ENCODE peak calls at places on chromosome 1, in nine cellular contexts. G is activated CD4-positive, alpha-beta memory T cell treated with anti-CD3 and anti-CD28 coated beads, Interleukin-2, amount 10 ng/mL, durations not matched to agents 7 days and 5 days; K is fibroblast of lung; L is stimulated activated CD4-positive, alpha-beta T cell treated with anti-CD3 and anti-CD28 coated beads, TNF-alpha, amount 100 ng/mL, for 24 hours; B is RPMI8226; P is ELR; A is fibroblast of the aortic adventitia; N is CD8-positive, alpha-beta memory T cell; R is stomach. Z is an unnamed sample.

GRCh38 chr1:67753776-67754525 is 69.0 kb downstream of the GADD45A start:
- DNase-seq in G (no peak), K (no peak), L (peak), B (no peak), P (no peak), A (no peak), N (no peak), R (no peak), Z (no peak)

GRCh38 chr1:218668151-218668550 is 323.0 kb downstream of the TGFB2 start:
- DNase-seq in G (no peak), K (peak), L (no peak), B (no peak), P (no peak), A (peak), N (no peak), R (no peak), Z (no peak)

GRCh38 chr1:45488978-45489377 is 2.0 kb downstream of the TESK2 start:
- DNase-seq in G (no peak), K (no peak), L (no peak), B (no peak), P (no peak), A (no peak), N (no peak), R (no peak), Z (no peak)

GRCh38 chr1:91730781-91731732 is 154.9 kb downstream of the TGFBR3 start:
- DNase-seq in G (peak), K (peak), L (peak), B (peak), P (peak), A (peak), N (no peak), R (peak), Z (peak)

GRCh38 chr1:197740992-197741391 is 34.3 kb downstream of the DENND1B start:
- DNase-seq in G (no peak), K (no peak), L (no peak), B (no peak), P (no peak), A (no peak), N (no peak), R (no peak), Z (no peak)

GRCh38 chr1:12383786-12384185 is 154.0 kb downstream of the VPS13D start:
- DNase-seq in G (no peak), K (no peak), L (no peak), B (no peak), P (peak), A (no peak), N (no peak), R (no peak), Z (no peak)

GRCh38 chr1:24362982-24363614 is 43.9 kb downstream of the GRHL3 start:
- DNase-seq in G (no peak), K (peak), L (no peak), B (no peak), P (peak), A (peak), N (no peak), R (no peak), Z (peak)

GRCh38 chr1:101181930-101182329 is 54.9 kb upstream of the S1PR1 start:
- DNase-seq in G (no peak), K (peak), L (no peak), B (no peak), P (peak), A (no peak), N (no peak), R (no peak), Z (no peak)

GRCh38 chr1:167650266-167651160 is 20.5 kb downstream of the RCSD1 start:
- DNase-seq in G (no peak), K (no peak), L (no peak), B (no peak), P (no peak), A (no peak), N (no peak), R (no peak), Z (no peak)

GRCh38 chr1:232950197-232950918 is at the start of gene NTPCR:
- DNase-seq in G (peak), K (peak), L (peak), B (peak), P (peak), A (peak), N (peak), R (peak), Z (peak)

GRCh38 chr1:92446546-92446945 is 40.2 kb downstream of the GFI1 start:
- DNase-seq in G (no peak), K (peak), L (no peak), B (no peak), P (peak), A (peak), N (no peak), R (no peak), Z (peak)